ENCODE peak calls at places on chromosomes 16 and 17, in eight cellular contexts. W is right lobe of liver, J is A673, V is AG04450, E is Peyer's patch, H is K562, X is left ventricle myocardium inferior, B is fibroblast of lung. M is an unnamed sample. For H3K27me3, the result is how much of the 10 kb centered on the place peaks cover.

GRCh38 chr17:44775838-44776621 is 17.2 kb downstream of the ADAM11 start:
- DNase-seq in V (no peak), J (no peak), B (no peak), H (no peak), W (no peak), E (peak), X (no peak), M (peak)

GRCh38 chr17:64651889-64652288 is 10.2 kb downstream of the SMURF2 start:
- DNase-seq in W (no peak), E (no peak), X (no peak), J (no peak), H (no peak), B (peak), V (no peak), M (no peak)

GRCh38 chr16:66508914-66509496 is 40.9 kb downstream of the TK2 start:
- DNase-seq in E (peak), W (peak), J (no peak), V (no peak), B (no peak), H (no peak), X (no peak), M (no peak)

GRCh38 chr16:48720266-48720665 is 110.3 kb upstream of the N4BP1 start:
- DNase-seq in B (no peak), H (peak), X (no peak), E (no peak), J (peak), V (no peak), W (no peak), M (no peak)

GRCh38 chr17:30113213-30113612 is 3.4 kb upstream of the NSRP1 start:
- DNase-seq in W (peak), V (no peak), B (no peak), X (no peak), H (no peak), E (no peak), J (peak), M (no peak)

GRCh38 chr17:34703533-34703932 is 124.2 kb downstream of the TMEM132E start:
- DNase-seq in X (peak), J (peak), H (peak), V (peak), E (no peak), B (peak), W (no peak), M (no peak)

GRCh38 chr17:79370594-79370993 is 240.3 kb downstream of the RBFOX3 start:
- DNase-seq in E (no peak), J (no peak), V (no peak), H (no peak), X (no peak), W (no peak), B (no peak), M (no peak)

GRCh38 chr16:50509521-50510341 is 38.5 kb upstream of the NKD1 start:
- DNase-seq in E (peak), H (peak), W (peak), J (peak), B (peak), V (no peak), X (no peak), M (peak)

GRCh38 chr16:54568897-54569807 is 282.6 kb upstream of the IRX3 start:
- DNase-seq in E (no peak), B (no peak), W (no peak), X (peak), H (no peak), J (no peak), V (no peak), M (no peak)

GRCh38 chr17:82445542-82445941 is 5.0 kb downstream of the CYBC1 start:
- DNase-seq in B (no peak), J (no peak), W (no peak), X (no peak), V (no peak), E (no peak), H (no peak), M (no peak)

DNA sequence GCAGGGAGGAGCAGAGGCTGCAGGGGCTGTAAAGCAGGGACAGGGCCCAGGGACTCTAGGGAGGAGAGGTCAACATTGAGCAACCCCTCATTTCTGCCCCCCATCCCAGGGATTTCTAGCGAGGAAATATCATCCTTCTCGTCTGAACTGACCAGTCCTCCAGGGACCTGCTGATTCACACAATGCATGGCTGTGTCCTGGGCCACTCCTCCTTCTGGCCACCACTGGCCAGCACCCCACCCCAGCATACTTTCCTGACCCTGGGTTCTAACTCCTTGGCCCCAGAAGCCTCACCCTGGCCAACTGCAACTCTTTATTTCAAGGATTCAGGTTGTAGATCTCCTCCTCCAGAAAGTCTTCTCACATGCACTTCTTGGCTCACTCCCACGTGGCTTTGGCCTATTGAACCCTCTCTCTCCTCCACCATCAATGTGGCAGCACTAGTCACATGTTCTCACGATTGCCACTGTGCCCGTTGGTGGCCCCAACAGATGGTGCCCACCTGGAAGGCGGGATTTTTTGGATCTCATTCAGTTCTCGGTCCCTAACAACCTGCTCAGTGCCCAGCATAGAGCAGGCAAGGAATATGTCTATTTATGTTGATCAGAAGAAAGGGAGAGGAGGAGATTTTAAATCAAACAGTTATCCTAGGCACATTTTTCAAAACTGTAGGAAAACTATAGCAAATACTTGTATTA is 41.5 kb downstream of the CUEDC1 start:
- DNase-seq in E (no peak), X (no peak), V (no peak), H (no peak), J (no peak), W (no peak), B (no peak), M (no peak)
- H3K27ac ChIP-seq in E (no peak), X (peak), V (no peak), H (no peak), J (no peak), W (no peak), B (no peak), M (no peak)

DNA sequence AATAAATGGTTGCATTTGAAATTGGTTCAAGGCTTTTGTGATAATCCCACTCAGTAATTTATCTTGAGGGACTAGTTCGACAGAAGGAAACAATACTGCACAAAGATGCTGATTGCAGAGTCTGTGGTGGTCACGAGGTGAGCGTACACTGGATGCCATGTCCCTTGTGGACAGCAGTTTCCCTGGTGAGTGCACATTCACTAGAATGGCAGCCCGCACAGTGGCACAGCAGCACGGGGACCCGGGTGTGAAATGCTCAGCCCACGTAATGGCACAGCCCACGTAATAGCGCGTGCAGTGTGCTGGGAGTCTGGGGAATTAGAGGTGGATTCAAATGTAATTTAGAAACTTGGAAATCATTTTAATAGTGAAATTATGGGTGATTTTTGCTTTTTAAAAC is 154.0 kb downstream of the LGALS9B start:
- DNase-seq in B (no peak), H (no peak), V (no peak), E (no peak), W (no peak), X (no peak), J (no peak), M (no peak)
- H3K27me3 ChIP-seq in B (under half), H (under half), V (under half), E (under half), W (under half), X (under half), J (under half), M (under half)

GRCh38 chr17:58529275-58529674 is 14.8 kb upstream of the MTMR4 start:
- DNase-seq in H (no peak), J (no peak), V (no peak), B (no peak), X (no peak), E (no peak), W (no peak), M (no peak)
- H3K4me3 ChIP-seq in H (no peak), J (no peak), V (no peak), B (no peak), X (peak), E (no peak), W (no peak), M (no peak)

GRCh38 chr17:57679356-57679755 is 65.7 kb downstream of the CCDC182 start:
- DNase-seq in X (no peak), H (no peak), E (no peak), W (no peak), V (no peak), B (no peak), J (no peak), M (no peak)
- H3K27ac ChIP-seq in X (no peak), H (no peak), E (no peak), W (no peak), V (no peak), B (no peak), J (no peak), M (no peak)

DNA sequence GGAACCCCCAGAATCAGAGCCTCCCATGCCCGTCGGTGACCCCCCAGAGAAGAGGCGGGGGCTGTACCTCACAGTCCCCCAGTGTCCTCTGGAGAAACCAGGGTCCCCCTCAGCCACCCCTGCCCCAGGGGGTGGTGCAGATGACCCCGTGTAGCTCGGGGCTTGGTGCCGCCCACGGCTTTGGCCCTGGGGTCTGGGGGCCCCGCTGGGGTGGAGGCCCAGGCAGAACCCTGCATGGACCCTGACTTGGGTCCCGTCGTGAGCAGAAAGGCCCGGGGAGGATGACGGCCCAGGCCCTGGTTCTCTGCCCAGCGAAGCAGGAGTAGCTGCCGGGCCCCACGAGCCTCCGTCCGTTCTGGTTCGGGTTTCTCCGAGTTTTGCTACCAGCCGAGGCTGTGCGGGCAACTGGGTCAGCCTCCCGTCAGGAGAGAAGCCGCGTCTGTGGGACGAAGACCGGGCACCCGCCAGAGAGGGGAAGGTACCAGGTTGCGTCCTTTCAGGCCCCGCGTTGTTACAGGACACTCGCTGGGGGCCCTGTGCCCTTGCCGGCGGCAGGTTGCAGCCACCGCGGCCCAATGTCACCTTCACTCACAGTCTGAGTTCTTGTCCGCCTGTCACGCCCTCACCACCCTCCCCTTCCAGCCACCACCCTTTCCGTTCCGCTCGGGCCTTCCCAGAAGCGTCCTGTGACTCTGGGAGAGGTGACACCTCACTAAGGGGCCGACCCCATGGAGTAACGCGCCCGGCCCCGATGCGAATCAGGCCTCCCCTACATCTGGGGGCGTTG is 4.0 kb downstream of the TPSG1 start:
- DNase-seq in X (no peak), J (no peak), W (no peak), H (no peak), E (no peak), B (no peak), V (no peak), M (no peak)
- H3K27me3 ChIP-seq in X (under half), J (under half), W (under half), H (half or more), E (under half), B (under half), V (under half), M (under half)

GRCh38 chr16:74565378-74565777 is 41.5 kb downstream of the GLG1 start:
- DNase-seq in E (no peak), V (no peak), X (no peak), H (peak), W (no peak), B (no peak), J (peak), M (no peak)
- H3K4me3 ChIP-seq in E (no peak), V (no peak), X (no peak), H (no peak), W (no peak), B (no peak), J (no peak), M (no peak)

GRCh38 chr17:42629420-42630009 is 20.0 kb downstream of the TUBG1 start:
- DNase-seq in W (no peak), B (no peak), H (peak), V (no peak), E (no peak), X (no peak), J (no peak), M (no peak)

DNA sequence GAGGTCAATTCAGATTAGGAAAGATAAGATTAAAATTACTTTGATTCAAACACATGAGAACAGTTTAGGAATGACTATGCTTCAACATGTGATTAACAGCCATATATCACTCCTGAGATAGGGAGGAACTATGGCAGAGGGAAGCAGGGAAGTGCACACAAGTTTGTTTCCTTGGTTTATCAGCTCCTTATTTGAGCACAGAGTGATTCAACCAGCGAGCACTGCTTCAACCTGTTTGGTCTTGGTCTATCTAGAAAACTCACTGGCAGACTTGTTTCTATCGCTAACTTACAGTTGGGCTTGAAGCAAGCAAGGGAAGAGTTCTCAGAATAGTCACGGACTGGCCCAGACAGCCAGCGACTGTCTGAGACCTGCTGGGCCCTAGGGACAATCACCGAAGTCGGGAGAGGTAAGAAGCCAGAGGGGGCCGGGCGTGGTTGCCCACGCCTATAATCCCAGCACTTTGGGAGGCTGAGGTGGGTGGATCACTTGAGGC is 23.5 kb downstream of the TUBG1 start:
- DNase-seq in H (peak), W (no peak), V (no peak), E (no peak), J (no peak), B (no peak), X (no peak), M (no peak)
- H3K27ac ChIP-seq in H (peak), W (no peak), V (no peak), E (no peak), J (no peak), B (no peak), X (no peak), M (no peak)

GRCh38 chr17:81163051-81163695 is 2.1 kb upstream of the PVALEF start:
- DNase-seq in H (no peak), W (no peak), B (no peak), V (no peak), J (no peak), X (no peak), E (no peak), M (no peak)

GRCh38 chr17:81163703-81164413 is 1.4 kb upstream of the PVALEF start:
- DNase-seq in J (no peak), X (no peak), B (no peak), W (no peak), E (no peak), V (no peak), H (no peak), M (no peak)

GRCh38 chr17:81161536-81161935 is 3.8 kb upstream of the PVALEF start:
- DNase-seq in V (no peak), J (no peak), X (no peak), W (no peak), E (no peak), B (no peak), H (no peak), M (no peak)

GRCh38 chr17:81161972-81162371 is 3.3 kb upstream of the PVALEF start:
- DNase-seq in B (no peak), X (no peak), E (no peak), H (no peak), J (no peak), W (no peak), V (no peak), M (no peak)

GRCh38 chr17:81162491-81162890 is 2.8 kb upstream of the PVALEF start:
- DNase-seq in E (no peak), V (no peak), J (no peak), H (no peak), B (no peak), W (no peak), X (no peak), M (no peak)
- H3K27me3 ChIP-seq in E (under half), V (under half), J (under half), H (under half), B (under half), W (under half), X (under half), M (under half)

M was measured in WERI-Rb-1.